ENCODE peak calls at places on chromosomes 4 and X, in seven cellular contexts. X is EL; M is activated CD8-positive, alpha-beta memory T cell treated with anti-CD3 and anti-CD28 coated beads, Interleukin-2, amount 50 U/mL, for 48 hours; A is activated CD8-positive, alpha-beta T cell treated with anti-CD3 and anti-CD28 coated beads for 36 hours; P is breast epithelium; W is left lung; R is cerebellar nuclear complex. L is an unnamed sample.

GRCh38 chrX:104566921-104567501 is 1.0 kb downstream of the IL1RAPL2 start:
- DNase-seq in X (no peak), M (no peak), A (no peak), P (no peak), W (peak), R (no peak), L (no peak)

GRCh38 chr4:102687982-102688433 is 72.8 kb downstream of the MANBA start:
- DNase-seq in X (no peak), M (no peak), A (no peak), P (no peak), W (no peak), R (no peak), L (no peak)

GRCh38 chr4:11228575-11228974 is 200.1 kb downstream of the HS3ST1 start:
- DNase-seq in X (no peak), M (no peak), A (no peak), P (no peak), W (no peak), R (no peak), L (no peak)

GRCh38 chr4:155543126-155543765 is 123.4 kb upstream of the GUCY1A1 start:
- DNase-seq in X (peak), M (no peak), A (no peak), P (no peak), W (no peak), R (no peak), L (no peak)

GRCh38 chr4:141636771-141637460 is 533 bp downstream of the IL15 start:
- DNase-seq in X (peak), M (peak), A (peak), P (peak), W (peak), R (no peak), L (no peak)

GRCh38 chr4:164012396-164013027 is 518.0 kb downstream of the TMA16 start:
- DNase-seq in X (no peak), M (no peak), A (peak), P (no peak), W (no peak), R (no peak), L (no peak)

GRCh38 chrX:9677098-9677739 is 88.4 kb downstream of the GPR143 start:
- DNase-seq in X (no peak), M (no peak), A (peak), P (no peak), W (no peak), R (no peak), L (no peak)

GRCh38 chr4:165592386-165592785 is 213.6 kb downstream of the CPE start:
- DNase-seq in X (peak), M (no peak), A (no peak), P (no peak), W (no peak), R (no peak), L (no peak)

GRCh38 chr4:8837181-8837811 is 34.3 kb downstream of the HMX1 start:
- DNase-seq in X (no peak), M (peak), A (no peak), P (no peak), W (peak), R (no peak), L (no peak)

GRCh38 chr4:60194214-60194613 is 1005.9 kb upstream of the ADGRL3 start:
- DNase-seq in X (no peak), M (no peak), A (no peak), P (no peak), W (no peak), R (no peak), L (no peak)

GRCh38 chrX:39556056-39556455 is 541.7 kb downstream of the BCOR start:
- DNase-seq in X (no peak), M (no peak), A (no peak), P (no peak), W (no peak), R (no peak), L (no peak)

GRCh38 chr4:4397441-4397819 is 10.5 kb downstream of the NSG1 start:
- DNase-seq in X (no peak), M (no peak), A (no peak), P (no peak), W (peak), R (no peak), L (no peak)

GRCh38 chr4:86961605-86962295 is 26.9 kb downstream of the AFF1 start:
- DNase-seq in X (peak), M (no peak), A (peak), P (no peak), W (no peak), R (no peak), L (no peak)

GRCh38 chrX:153640736-153641574 is 6.0 kb upstream of the DUSP9 start:
- DNase-seq in X (no peak), M (peak), A (no peak), P (no peak), W (no peak), R (no peak), L (no peak)

GRCh38 chrX:153924149-153924861 is 1.8 kb downstream of the ARHGAP4 start:
- DNase-seq in X (peak), M (peak), A (peak), P (no peak), W (no peak), R (no peak), L (no peak)

GRCh38 chr4:66539745-66540144 is 869.5 kb upstream of the EPHA5 start:
- DNase-seq in X (no peak), M (no peak), A (no peak), P (no peak), W (no peak), R (no peak), L (no peak)

GRCh38 chr4:142353149-142353738 is 492.9 kb downstream of the INPP4B start:
- DNase-seq in X (peak), M (no peak), A (no peak), P (no peak), W (no peak), R (no peak), L (no peak)

GRCh38 chrX:118522230-118522926 is 26.8 kb downstream of the DOCK11 start:
- DNase-seq in X (no peak), M (no peak), A (no peak), P (no peak), W (no peak), R (no peak), L (no peak)